ENCODE peak calls at places on chromosome 20, in six cellular contexts. P, W, A, H, Y and C are unnamed samples.

GRCh38 chr20:5718896-5719595 is 31.2 kb upstream of the SHLD1 start:
- DNase-seq in P (no peak), W (no peak), A (peak; percentile 42), H (no peak), Y (no peak), C (peak; percentile 31)

GRCh38 chr20:56628015-56628872 is 862 bp upstream of the TFAP2C start:
- DNase-seq in P (peak; percentile 35), W (no peak), A (no peak), H (no peak), Y (no peak), C (peak; percentile 55)

GRCh38 chr20:15287331-15287730 is 949.9 kb upstream of the FLRT3 start:
- DNase-seq in P (no peak), W (no peak), A (no peak), H (no peak), Y (no peak), C (no peak)

GRCh38 chr20:44326391-44327159 is 10.3 kb upstream of the R3HDML start:
- DNase-seq in P (peak; percentile 22), W (no peak), A (no peak), H (no peak), Y (no peak), C (no peak)

GRCh38 chr20:10861086-10861485 is 187.3 kb upstream of the JAG1 start:
- DNase-seq in P (no peak), W (no peak), A (no peak), H (peak; percentile 79), Y (no peak), C (no peak)

GRCh38 chr20:50259705-50260479 is 69.3 kb downstream of the CEBPB start:
- DNase-seq in P (no peak), W (peak; percentile 59), A (no peak), H (no peak), Y (no peak), C (no peak)

GRCh38 chr20:23157741-23158140 is 71.6 kb upstream of the CD93 start:
- DNase-seq in P (no peak), W (no peak), A (no peak), H (no peak), Y (no peak), C (no peak)

GRCh38 chr20:20459726-20460125 is 91.8 kb downstream of the INSM1 start:
- DNase-seq in P (no peak), W (no peak), A (no peak), H (peak; percentile 28), Y (no peak), C (no peak)

GRCh38 chr20:36384022-36384619 is 78.0 kb downstream of the DLGAP4 start:
- DNase-seq in P (peak; percentile 68), W (no peak), A (no peak), H (peak; percentile 58), Y (no peak), C (no peak)

GRCh38 chr20:12152996-12153395 is 235.3 kb downstream of the BTBD3 start:
- DNase-seq in P (no peak), W (no peak), A (no peak), H (peak; percentile 58), Y (no peak), C (no peak)

GRCh38 chr20:37329481-37330165 is 16.3 kb upstream of the SRC start:
- DNase-seq in P (no peak), W (no peak), A (no peak), H (no peak), Y (no peak), C (no peak)

GRCh38 chr20:44154521-44155001 is 32.4 kb downstream of the JPH2 start:
- DNase-seq in P (no peak), W (no peak), A (peak; percentile 82), H (peak; percentile 25), Y (no peak), C (no peak)

GRCh38 chr20:49508435-49509199 is 26.1 kb upstream of the KCNB1 start:
- DNase-seq in P (peak; percentile 72), W (no peak), A (no peak), H (peak; percentile 72), Y (peak; percentile 44), C (no peak)

GRCh38 chr20:49916146-49917002 is 1.0 kb upstream of the SPATA2 start:
- DNase-seq in P (peak; percentile 85), W (peak; percentile 77), A (peak; percentile 61), H (peak; percentile 52), Y (no peak), C (peak; percentile 47)

GRCh38 chr20:49660912-49661311 is 52.8 kb downstream of the B4GALT5 start:
- DNase-seq in P (no peak), W (no peak), A (no peak), H (no peak), Y (no peak), C (no peak)

GRCh38 chr20:10629946-10630345 is 43.9 kb downstream of the JAG1 start:
- DNase-seq in P (no peak), W (no peak), A (no peak), H (no peak), Y (no peak), C (no peak)

GRCh38 chr20:48075591-48076174 is 290.4 kb upstream of the SULF2 start:
- DNase-seq in P (no peak), W (no peak), A (no peak), H (no peak), Y (no peak), C (no peak)

GRCh38 chr20:51402201-51402600 is 140.3 kb downstream of the NFATC2 start:
- DNase-seq in P (no peak), W (peak; percentile 40), A (peak; percentile 30), H (no peak), Y (no peak), C (no peak)

GRCh38 chr20:35952480-35953410 is 1.6 kb downstream of the SCAND1 start:
- DNase-seq in P (peak; percentile 11), W (no peak), A (no peak), H (peak; percentile 31), Y (no peak), C (no peak)

GRCh38 chr20:63657260-63657936 is 714 bp upstream of the RTEL1 start:
- DNase-seq in P (no peak), W (no peak), A (no peak), H (peak; percentile 26), Y (no peak), C (no peak)

GRCh38 chr20:38730167-38730988 is 6.1 kb downstream of the SLC32A1 start:
- DNase-seq in P (no peak), W (peak; percentile 25), A (no peak), H (no peak), Y (no peak), C (no peak)

GRCh38 chr20:22430154-22430745 is 154.1 kb downstream of the FOXA2 start:
- DNase-seq in P (peak; percentile 32), W (no peak), A (no peak), H (peak; percentile 48), Y (no peak), C (no peak)

GRCh38 chr20:50848341-50848808 is 53.5 kb downstream of the BCAS4 start:
- DNase-seq in P (no peak), W (peak; percentile 19), A (peak; percentile 84), H (peak; percentile 17), Y (no peak), C (peak; percentile 93)

GRCh38 chr20:57414867-57415592 is 23.8 kb downstream of the RBM38 start:
- DNase-seq in P (no peak), W (no peak), A (no peak), H (peak; percentile 46), Y (no peak), C (no peak)

GRCh38 chr20:48278961-48279481 is 493.7 kb upstream of the SULF2 start:
- DNase-seq in P (no peak), W (no peak), A (no peak), H (peak; percentile 75), Y (no peak), C (no peak)

GRCh38 chr20:7673841-7674240 is 266.4 kb downstream of the HAO1 start:
- DNase-seq in P (no peak), W (no peak), A (no peak), H (peak; percentile 72), Y (no peak), C (no peak)

GRCh38 chr20:13174402-13174801 is 46.7 kb upstream of the ISM1 start:
- DNase-seq in P (no peak), W (no peak), A (no peak), H (no peak), Y (no peak), C (peak; percentile 12)

GRCh38 chr20:57260959-57261357 is 5.5 kb downstream of the BMP7 start:
- DNase-seq in P (no peak), W (no peak), A (no peak), H (no peak), Y (no peak), C (peak; percentile 53)

GRCh38 chr20:45115386-45115774 is 406 bp upstream of the WFDC5 start:
- DNase-seq in P (no peak), W (no peak), A (no peak), H (no peak), Y (no peak), C (no peak)

GRCh38 chr20:47432251-47433210 is 69.2 kb upstream of the NCOA3 start:
- DNase-seq in P (no peak), W (no peak), A (no peak), H (peak; percentile 40), Y (no peak), C (peak; percentile 49)

GRCh38 chr20:43681468-43681942 is 14.6 kb downstream of the MYBL2 start:
- DNase-seq in P (no peak), W (peak; percentile 25), A (no peak), H (no peak), Y (no peak), C (peak; percentile 6)

GRCh38 chr20:17197041-17197440 is 29.8 kb upstream of the PCSK2 start:
- DNase-seq in P (no peak), W (no peak), A (no peak), H (no peak), Y (no peak), C (no peak)

GRCh38 chr20:9440891-9441290 is 73.5 kb upstream of the LAMP5 start:
- DNase-seq in P (no peak), W (no peak), A (no peak), H (no peak), Y (no peak), C (no peak)

GRCh38 chr20:38751360-38751976 is 3.2 kb downstream of the ACTR5 start:
- DNase-seq in P (peak; percentile 54), W (no peak), A (no peak), H (peak; percentile 64), Y (no peak), C (no peak)

GRCh38 chr20:1144401-1145172 is 26.2 kb downstream of the PSMF1 start:
- DNase-seq in P (no peak), W (no peak), A (no peak), H (no peak), Y (no peak), C (no peak)
- TF ChIP-seq CTCF in P (no peak), W (no peak), A (no peak), H (no peak), Y (no peak), C (no peak)

GRCh38 chr20:3330046-3330741 is 77.3 kb downstream of the DNAAF9 start:
- DNase-seq in P (no peak), W (no peak), A (no peak), H (peak; percentile 53), Y (no peak), C (no peak)
- TF ChIP-seq CTCF in P (no peak), W (no peak), A (no peak), H (no peak), Y (no peak), C (no peak)

GRCh38 chr20:34543457-34544056 is 15.0 kb upstream of the MAP1LC3A start:
- DNase-seq in P (no peak), W (peak; percentile 39), A (no peak), H (no peak), Y (no peak), C (no peak)
- TF ChIP-seq CTCF in P (no peak), W (no peak), A (no peak), H (no peak), Y (no peak), C (no peak)

GRCh38 chr20:25223179-25223661 is 24.7 kb upstream of the PYGB start:
- DNase-seq in P (peak; percentile 84), W (peak; percentile 71), A (no peak), H (peak; percentile 97), Y (no peak), C (no peak)
- TF ChIP-seq CTCF in P (peak; percentile 19), W (peak; percentile 36), A (no peak), H (peak; percentile 34), Y (no peak), C (no peak)

GRCh38 chr20:58852559-58853271 is at the start of gene GNAS:
- DNase-seq in P (peak; percentile 84), W (peak; percentile 62), A (no peak), H (peak; percentile 75), Y (no peak), C (peak; percentile 70)
- TF ChIP-seq CTCF in P (peak; percentile 87), W (peak; percentile 59), A (no peak), H (peak; percentile 82), Y (peak; percentile 63), C (peak; percentile 33)